ENCODE peak calls at places on chromosomes 4 and X, in ten cellular contexts. One of them, this sample, is unnamed. For H3K27me3, the result is how much of the 10 kb centered on the place peaks cover.

GRCh38 chr4:103207673-103208072 is 9.5 kb upstream of the CENPE start:
- DNase-seq in hepatocyte: peak
- DNase-seq in cardiac muscle cell: no peak
- DNase-seq in upper lobe of left lung: no peak
- DNase-seq in brain microvascular endothelial cell: no peak
- DNase-seq in AG04450: no peak
- DNase-seq in heart left ventricle: no peak
- DNase-seq in lower lobe of right lung: no peak
- DNase-seq in psoas muscle: no peak
- DNase-seq in CD8-positive, alpha-beta T cell: no peak
- DNase-seq in this sample: no peak

GRCh38 chr4:57148831-57149230 is 38.6 kb upstream of the IGFBP7 start:
- DNase-seq in hepatocyte: no peak
- DNase-seq in cardiac muscle cell: peak
- DNase-seq in upper lobe of left lung: no peak
- DNase-seq in brain microvascular endothelial cell: peak
- DNase-seq in AG04450: no peak
- DNase-seq in heart left ventricle: no peak
- DNase-seq in lower lobe of right lung: no peak
- DNase-seq in psoas muscle: no peak
- DNase-seq in CD8-positive, alpha-beta T cell: no peak
- DNase-seq in this sample: no peak

GRCh38 chr4:4392501-4393183 is 5.7 kb downstream of the NSG1 start:
- DNase-seq in hepatocyte: no peak
- DNase-seq in cardiac muscle cell: peak
- DNase-seq in upper lobe of left lung: no peak
- DNase-seq in brain microvascular endothelial cell: no peak
- DNase-seq in AG04450: no peak
- DNase-seq in heart left ventricle: no peak
- DNase-seq in lower lobe of right lung: no peak
- DNase-seq in psoas muscle: no peak
- DNase-seq in CD8-positive, alpha-beta T cell: no peak
- DNase-seq in this sample: no peak

GRCh38 chr4:7539659-7540058 is 104.9 kb upstream of the PSAPL1 start:
- DNase-seq in hepatocyte: peak
- DNase-seq in cardiac muscle cell: no peak
- DNase-seq in upper lobe of left lung: peak
- DNase-seq in brain microvascular endothelial cell: peak
- DNase-seq in AG04450: no peak
- DNase-seq in heart left ventricle: no peak
- DNase-seq in lower lobe of right lung: no peak
- DNase-seq in psoas muscle: no peak
- DNase-seq in CD8-positive, alpha-beta T cell: peak
- DNase-seq in this sample: peak

GRCh38 chrX:107146670-107147069 is 28.0 kb upstream of the RBM41 start:
- DNase-seq in hepatocyte: no peak
- DNase-seq in cardiac muscle cell: peak
- DNase-seq in upper lobe of left lung: no peak
- DNase-seq in brain microvascular endothelial cell: peak
- DNase-seq in AG04450: no peak
- DNase-seq in heart left ventricle: no peak
- DNase-seq in lower lobe of right lung: no peak
- DNase-seq in psoas muscle: no peak
- DNase-seq in CD8-positive, alpha-beta T cell: no peak
- DNase-seq in this sample: no peak

GRCh38 chr4:113474017-113474416 is 287.5 kb downstream of the CAMK2D start:
- DNase-seq in hepatocyte: no peak
- DNase-seq in cardiac muscle cell: peak
- DNase-seq in upper lobe of left lung: no peak
- DNase-seq in brain microvascular endothelial cell: peak
- DNase-seq in AG04450: no peak
- DNase-seq in heart left ventricle: no peak
- DNase-seq in lower lobe of right lung: no peak
- DNase-seq in psoas muscle: no peak
- DNase-seq in CD8-positive, alpha-beta T cell: no peak
- DNase-seq in this sample: no peak

GRCh38 chrX:67555578-67556203 is 11.9 kb downstream of the AR start:
- DNase-seq in hepatocyte: peak
- DNase-seq in cardiac muscle cell: peak
- DNase-seq in upper lobe of left lung: no peak
- DNase-seq in brain microvascular endothelial cell: peak
- DNase-seq in AG04450: no peak
- DNase-seq in heart left ventricle: no peak
- DNase-seq in lower lobe of right lung: peak
- DNase-seq in psoas muscle: peak
- DNase-seq in CD8-positive, alpha-beta T cell: no peak
- DNase-seq in this sample: no peak

GRCh38 chrX:123308663-123309062 is 124.6 kb downstream of the GRIA3 start:
- DNase-seq in hepatocyte: no peak
- DNase-seq in cardiac muscle cell: no peak
- DNase-seq in upper lobe of left lung: no peak
- DNase-seq in brain microvascular endothelial cell: no peak
- DNase-seq in AG04450: no peak
- DNase-seq in heart left ventricle: no peak
- DNase-seq in lower lobe of right lung: no peak
- DNase-seq in psoas muscle: no peak
- DNase-seq in CD8-positive, alpha-beta T cell: no peak
- DNase-seq in this sample: no peak

GRCh38 chr4:121785479-121785878 is 15.6 kb upstream of the EXOSC9 start:
- DNase-seq in hepatocyte: no peak
- DNase-seq in cardiac muscle cell: peak
- DNase-seq in upper lobe of left lung: no peak
- DNase-seq in brain microvascular endothelial cell: no peak
- DNase-seq in AG04450: no peak
- DNase-seq in heart left ventricle: no peak
- DNase-seq in lower lobe of right lung: no peak
- DNase-seq in psoas muscle: no peak
- DNase-seq in CD8-positive, alpha-beta T cell: no peak
- DNase-seq in this sample: no peak

GRCh38 chr4:156193800-156194199 is 240.1 kb upstream of the CTSO start:
- DNase-seq in hepatocyte: no peak
- DNase-seq in cardiac muscle cell: no peak
- DNase-seq in upper lobe of left lung: no peak
- DNase-seq in brain microvascular endothelial cell: no peak
- DNase-seq in AG04450: peak
- DNase-seq in heart left ventricle: no peak
- DNase-seq in lower lobe of right lung: no peak
- DNase-seq in psoas muscle: no peak
- DNase-seq in CD8-positive, alpha-beta T cell: no peak
- DNase-seq in this sample: no peak

GRCh38 chrX:41707218-41707617 is 16.8 kb upstream of the GPR82 start:
- DNase-seq in hepatocyte: no peak
- DNase-seq in cardiac muscle cell: no peak
- DNase-seq in upper lobe of left lung: no peak
- DNase-seq in brain microvascular endothelial cell: no peak
- DNase-seq in AG04450: no peak
- DNase-seq in heart left ventricle: no peak
- DNase-seq in lower lobe of right lung: no peak
- DNase-seq in psoas muscle: no peak
- DNase-seq in CD8-positive, alpha-beta T cell: no peak
- DNase-seq in this sample: no peak

GRCh38 chrX:130079824-130080406 is 30.4 kb downstream of the ELF4 start:
- DNase-seq in hepatocyte: peak
- DNase-seq in cardiac muscle cell: peak
- DNase-seq in upper lobe of left lung: no peak
- DNase-seq in brain microvascular endothelial cell: peak
- DNase-seq in AG04450: peak
- DNase-seq in heart left ventricle: no peak
- DNase-seq in lower lobe of right lung: no peak
- DNase-seq in psoas muscle: peak
- DNase-seq in CD8-positive, alpha-beta T cell: peak
- DNase-seq in this sample: no peak

DNA sequence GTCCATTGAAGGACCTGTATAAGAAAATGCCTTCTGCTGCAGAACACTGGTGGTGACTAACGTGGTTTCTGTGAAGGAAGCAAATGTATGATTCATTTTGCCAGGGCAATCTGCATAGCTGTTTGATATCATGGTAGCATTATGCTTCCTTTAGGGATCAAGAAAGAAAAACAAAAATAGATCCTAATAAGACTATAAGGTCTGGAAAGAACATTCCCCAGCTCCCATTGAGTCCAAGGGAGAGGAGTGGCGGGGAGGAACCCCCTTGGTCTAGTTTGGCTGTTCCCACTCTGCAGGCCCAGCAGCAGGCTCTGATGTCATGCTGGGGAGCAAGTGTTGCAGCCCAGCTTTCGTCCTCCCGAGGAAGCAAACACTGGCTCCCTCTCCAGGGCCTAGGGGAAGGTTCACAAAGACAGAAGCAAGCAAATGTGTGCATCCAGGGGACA is 154.5 kb upstream of the GALNT7 start:
- DNase-seq in hepatocyte: peak
- DNase-seq in cardiac muscle cell: peak
- DNase-seq in upper lobe of left lung: no peak
- DNase-seq in brain microvascular endothelial cell: peak
- DNase-seq in AG04450: no peak
- DNase-seq in heart left ventricle: peak
- DNase-seq in lower lobe of right lung: no peak
- DNase-seq in psoas muscle: no peak
- DNase-seq in CD8-positive, alpha-beta T cell: no peak
- DNase-seq in this sample: no peak
- TF ChIP-seq CTCF in hepatocyte: no peak
- TF ChIP-seq CTCF in cardiac muscle cell: peak
- TF ChIP-seq CTCF in upper lobe of left lung: no peak
- TF ChIP-seq CTCF in brain microvascular endothelial cell: peak
- TF ChIP-seq CTCF in AG04450: peak
- TF ChIP-seq CTCF in heart left ventricle: no peak
- TF ChIP-seq CTCF in lower lobe of right lung: no peak
- TF ChIP-seq CTCF in psoas muscle: no peak
- TF ChIP-seq CTCF in CD8-positive, alpha-beta T cell: no peak
- TF ChIP-seq CTCF in this sample: no peak

GRCh38 chrX:153333271-153333670 is 682 bp upstream of the ZNF275 start:
- DNase-seq in hepatocyte: no peak
- DNase-seq in cardiac muscle cell: peak
- DNase-seq in upper lobe of left lung: no peak
- DNase-seq in brain microvascular endothelial cell: peak
- DNase-seq in AG04450: no peak
- DNase-seq in heart left ventricle: no peak
- DNase-seq in lower lobe of right lung: no peak
- DNase-seq in psoas muscle: no peak
- DNase-seq in CD8-positive, alpha-beta T cell: no peak
- DNase-seq in this sample: no peak
- H3K4me3 ChIP-seq in hepatocyte: no peak
- H3K4me3 ChIP-seq in cardiac muscle cell: peak
- H3K4me3 ChIP-seq in upper lobe of left lung: no peak
- H3K4me3 ChIP-seq in brain microvascular endothelial cell: peak
- H3K4me3 ChIP-seq in AG04450: peak
- H3K4me3 ChIP-seq in heart left ventricle: peak
- H3K4me3 ChIP-seq in lower lobe of right lung: peak
- H3K4me3 ChIP-seq in psoas muscle: peak
- H3K4me3 ChIP-seq in CD8-positive, alpha-beta T cell: no peak
- H3K4me3 ChIP-seq in this sample: no peak

GRCh38 chrX:134969726-134970125 is 21.1 kb upstream of the SMIM10 start:
- DNase-seq in hepatocyte: no peak
- DNase-seq in cardiac muscle cell: no peak
- DNase-seq in upper lobe of left lung: no peak
- DNase-seq in brain microvascular endothelial cell: no peak
- DNase-seq in AG04450: no peak
- DNase-seq in heart left ventricle: no peak
- DNase-seq in lower lobe of right lung: no peak
- DNase-seq in psoas muscle: no peak
- DNase-seq in CD8-positive, alpha-beta T cell: no peak
- DNase-seq in this sample: no peak

GRCh38 chrX:134975516-134975915 is 15.3 kb upstream of the SMIM10 start:
- DNase-seq in hepatocyte: no peak
- DNase-seq in cardiac muscle cell: no peak
- DNase-seq in upper lobe of left lung: no peak
- DNase-seq in brain microvascular endothelial cell: no peak
- DNase-seq in AG04450: no peak
- DNase-seq in heart left ventricle: no peak
- DNase-seq in lower lobe of right lung: no peak
- DNase-seq in psoas muscle: no peak
- DNase-seq in CD8-positive, alpha-beta T cell: no peak
- DNase-seq in this sample: no peak

DNA sequence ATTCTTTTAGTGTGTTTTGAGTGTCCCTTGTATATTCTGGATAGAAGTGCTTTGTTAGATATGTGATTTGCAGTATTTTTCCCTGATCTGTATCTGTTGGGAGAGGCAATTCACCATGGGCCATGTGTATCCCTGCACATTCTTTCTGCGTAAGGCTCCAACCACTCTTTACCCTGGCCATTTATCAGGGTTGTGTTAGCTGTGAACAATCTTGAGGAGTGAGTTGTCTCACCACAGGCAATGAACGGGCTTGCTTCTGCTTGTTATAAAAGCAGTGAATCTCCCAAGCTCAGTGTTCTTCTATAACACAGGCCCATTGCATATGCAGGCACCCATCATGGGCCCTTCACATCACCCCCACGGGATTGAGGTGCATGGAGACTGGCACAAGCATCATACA is 18.9 kb upstream of the SMIM10 start:
- DNase-seq in hepatocyte: no peak
- DNase-seq in cardiac muscle cell: no peak
- DNase-seq in upper lobe of left lung: no peak
- DNase-seq in brain microvascular endothelial cell: peak
- DNase-seq in AG04450: no peak
- DNase-seq in heart left ventricle: no peak
- DNase-seq in lower lobe of right lung: no peak
- DNase-seq in psoas muscle: no peak
- DNase-seq in CD8-positive, alpha-beta T cell: no peak
- DNase-seq in this sample: no peak
- H3K27me3 ChIP-seq in hepatocyte: under half
- H3K27me3 ChIP-seq in cardiac muscle cell: under half
- H3K27me3 ChIP-seq in upper lobe of left lung: under half
- H3K27me3 ChIP-seq in brain microvascular endothelial cell: under half
- H3K27me3 ChIP-seq in AG04450: under half
- H3K27me3 ChIP-seq in heart left ventricle: under half
- H3K27me3 ChIP-seq in lower lobe of right lung: under half
- H3K27me3 ChIP-seq in psoas muscle: under half
- H3K27me3 ChIP-seq in CD8-positive, alpha-beta T cell: under half
- H3K27me3 ChIP-seq in this sample: under half

GRCh38 chr4:182141623-182142022 is 101.6 kb upstream of the TENM3 start:
- DNase-seq in hepatocyte: no peak
- DNase-seq in cardiac muscle cell: no peak
- DNase-seq in upper lobe of left lung: no peak
- DNase-seq in brain microvascular endothelial cell: no peak
- DNase-seq in AG04450: no peak
- DNase-seq in heart left ventricle: no peak
- DNase-seq in lower lobe of right lung: no peak
- DNase-seq in psoas muscle: no peak
- DNase-seq in CD8-positive, alpha-beta T cell: no peak
- DNase-seq in this sample: no peak

GRCh38 chr4:182142146-182143085 is 100.8 kb upstream of the TENM3 start:
- DNase-seq in hepatocyte: peak
- DNase-seq in cardiac muscle cell: peak
- DNase-seq in upper lobe of left lung: peak
- DNase-seq in brain microvascular endothelial cell: no peak
- DNase-seq in AG04450: no peak
- DNase-seq in heart left ventricle: no peak
- DNase-seq in lower lobe of right lung: no peak
- DNase-seq in psoas muscle: peak
- DNase-seq in CD8-positive, alpha-beta T cell: no peak
- DNase-seq in this sample: peak

GRCh38 chr4:182143822-182144620 is 99.2 kb upstream of the TENM3 start:
- DNase-seq in hepatocyte: peak
- DNase-seq in cardiac muscle cell: peak
- DNase-seq in upper lobe of left lung: peak
- DNase-seq in brain microvascular endothelial cell: peak
- DNase-seq in AG04450: peak
- DNase-seq in heart left ventricle: no peak
- DNase-seq in lower lobe of right lung: no peak
- DNase-seq in psoas muscle: peak
- DNase-seq in CD8-positive, alpha-beta T cell: no peak
- DNase-seq in this sample: peak

GRCh38 chr4:182144621-182145359 is 98.4 kb upstream of the TENM3 start:
- DNase-seq in hepatocyte: peak
- DNase-seq in cardiac muscle cell: no peak
- DNase-seq in upper lobe of left lung: peak
- DNase-seq in brain microvascular endothelial cell: no peak
- DNase-seq in AG04450: no peak
- DNase-seq in heart left ventricle: no peak
- DNase-seq in lower lobe of right lung: no peak
- DNase-seq in psoas muscle: peak
- DNase-seq in CD8-positive, alpha-beta T cell: no peak
- DNase-seq in this sample: peak

GRCh38 chr4:182143086-182143821 is 99.9 kb upstream of the TENM3 start:
- DNase-seq in hepatocyte: peak
- DNase-seq in cardiac muscle cell: peak
- DNase-seq in upper lobe of left lung: no peak
- DNase-seq in brain microvascular endothelial cell: no peak
- DNase-seq in AG04450: no peak
- DNase-seq in heart left ventricle: no peak
- DNase-seq in lower lobe of right lung: no peak
- DNase-seq in psoas muscle: peak
- DNase-seq in CD8-positive, alpha-beta T cell: no peak
- DNase-seq in this sample: peak
- TF ChIP-seq CTCF in hepatocyte: no peak
- TF ChIP-seq CTCF in cardiac muscle cell: no peak
- TF ChIP-seq CTCF in upper lobe of left lung: no peak
- TF ChIP-seq CTCF in brain microvascular endothelial cell: no peak
- TF ChIP-seq CTCF in AG04450: peak
- TF ChIP-seq CTCF in heart left ventricle: no peak
- TF ChIP-seq CTCF in lower lobe of right lung: no peak
- TF ChIP-seq CTCF in psoas muscle: no peak
- TF ChIP-seq CTCF in CD8-positive, alpha-beta T cell: no peak
- TF ChIP-seq CTCF in this sample: no peak

This sample was measured in GM06990.